ENCODE peak calls at places on chromosomes 2 and 18, in six cellular contexts. One of them, this sample, is unnamed.

GRCh38 chr2:122072666-122073065 is 317.2 kb downstream of the TSN start:
- DNase-seq in GM12865: no peak
- DNase-seq in non-pigmented ciliary epithelial cell: peak
- DNase-seq in AG20443: peak
- DNase-seq in activated T-cell treated with anti-CD3 and anti-CD28 coated beads for 48 hours: no peak
- DNase-seq in BJ: no peak
- DNase-seq in this sample: no peak

GRCh38 chr2:127410871-127411396 is 7.3 kb upstream of the PROC start:
- DNase-seq in GM12865: peak
- DNase-seq in non-pigmented ciliary epithelial cell: no peak
- DNase-seq in AG20443: peak
- DNase-seq in activated T-cell treated with anti-CD3 and anti-CD28 coated beads for 48 hours: no peak
- DNase-seq in BJ: peak
- DNase-seq in this sample: peak

GRCh38 chr18:13217971-13218375 is 587 bp upstream of the LDLRAD4 start:
- DNase-seq in GM12865: no peak
- DNase-seq in non-pigmented ciliary epithelial cell: no peak
- DNase-seq in AG20443: no peak
- DNase-seq in activated T-cell treated with anti-CD3 and anti-CD28 coated beads for 48 hours: peak
- DNase-seq in BJ: no peak
- DNase-seq in this sample: no peak

GRCh38 chr2:231396058-231396821 is 730 bp downstream of the B3GNT7 start:
- DNase-seq in GM12865: no peak
- DNase-seq in non-pigmented ciliary epithelial cell: no peak
- DNase-seq in AG20443: peak
- DNase-seq in activated T-cell treated with anti-CD3 and anti-CD28 coated beads for 48 hours: no peak
- DNase-seq in BJ: no peak
- DNase-seq in this sample: no peak

GRCh38 chr2:113032737-113033136 is 19.9 kb downstream of the IL36B start:
- DNase-seq in GM12865: no peak
- DNase-seq in non-pigmented ciliary epithelial cell: no peak
- DNase-seq in AG20443: no peak
- DNase-seq in activated T-cell treated with anti-CD3 and anti-CD28 coated beads for 48 hours: no peak
- DNase-seq in BJ: no peak
- DNase-seq in this sample: no peak

GRCh38 chr18:13241083-13241892 is 22.7 kb downstream of the LDLRAD4 start:
- DNase-seq in GM12865: no peak
- DNase-seq in non-pigmented ciliary epithelial cell: no peak
- DNase-seq in AG20443: no peak
- DNase-seq in activated T-cell treated with anti-CD3 and anti-CD28 coated beads for 48 hours: no peak
- DNase-seq in BJ: no peak
- DNase-seq in this sample: no peak

GRCh38 chr18:58196881-58197872 is 153.2 kb downstream of the NEDD4L start:
- DNase-seq in GM12865: no peak
- DNase-seq in non-pigmented ciliary epithelial cell: no peak
- DNase-seq in AG20443: no peak
- DNase-seq in activated T-cell treated with anti-CD3 and anti-CD28 coated beads for 48 hours: no peak
- DNase-seq in BJ: no peak
- DNase-seq in this sample: no peak

GRCh38 chr2:162265666-162266467 is 22.6 kb upstream of the FAP start:
- DNase-seq in GM12865: no peak
- DNase-seq in non-pigmented ciliary epithelial cell: no peak
- DNase-seq in AG20443: no peak
- DNase-seq in activated T-cell treated with anti-CD3 and anti-CD28 coated beads for 48 hours: no peak
- DNase-seq in BJ: no peak
- DNase-seq in this sample: no peak

GRCh38 chr2:143936758-143937562 is 583.0 kb downstream of the ZEB2 start:
- DNase-seq in GM12865: peak
- DNase-seq in non-pigmented ciliary epithelial cell: no peak
- DNase-seq in AG20443: peak
- DNase-seq in activated T-cell treated with anti-CD3 and anti-CD28 coated beads for 48 hours: peak
- DNase-seq in BJ: no peak
- DNase-seq in this sample: no peak

GRCh38 chr2:45000921-45001628 is 8.2 kb downstream of the SIX2 start:
- DNase-seq in GM12865: no peak
- DNase-seq in non-pigmented ciliary epithelial cell: no peak
- DNase-seq in AG20443: peak
- DNase-seq in activated T-cell treated with anti-CD3 and anti-CD28 coated beads for 48 hours: no peak
- DNase-seq in BJ: no peak
- DNase-seq in this sample: no peak

GRCh38 chr2:85846411-85846810 is 42.4 kb downstream of the ST3GAL5 start:
- DNase-seq in GM12865: no peak
- DNase-seq in non-pigmented ciliary epithelial cell: peak
- DNase-seq in AG20443: peak
- DNase-seq in activated T-cell treated with anti-CD3 and anti-CD28 coated beads for 48 hours: no peak
- DNase-seq in BJ: peak
- DNase-seq in this sample: no peak

GRCh38 chr18:5756823-5757222 is 138.5 kb downstream of the TMEM200C start:
- DNase-seq in GM12865: no peak
- DNase-seq in non-pigmented ciliary epithelial cell: no peak
- DNase-seq in AG20443: no peak
- DNase-seq in activated T-cell treated with anti-CD3 and anti-CD28 coated beads for 48 hours: no peak
- DNase-seq in BJ: no peak
- DNase-seq in this sample: no peak

GRCh38 chr2:104923665-104924064 is 69.8 kb downstream of the POU3F3 start:
- DNase-seq in GM12865: no peak
- DNase-seq in non-pigmented ciliary epithelial cell: no peak
- DNase-seq in AG20443: no peak
- DNase-seq in activated T-cell treated with anti-CD3 and anti-CD28 coated beads for 48 hours: no peak
- DNase-seq in BJ: no peak
- DNase-seq in this sample: no peak

GRCh38 chr2:190718652-190719526 is 70.0 kb downstream of the NAB1 start:
- DNase-seq in GM12865: peak
- DNase-seq in non-pigmented ciliary epithelial cell: no peak
- DNase-seq in AG20443: peak
- DNase-seq in activated T-cell treated with anti-CD3 and anti-CD28 coated beads for 48 hours: peak
- DNase-seq in BJ: peak
- DNase-seq in this sample: peak

GRCh38 chr2:172986040-172986439 is 89.6 kb upstream of the MAP3K20 start:
- DNase-seq in GM12865: peak
- DNase-seq in non-pigmented ciliary epithelial cell: no peak
- DNase-seq in AG20443: no peak
- DNase-seq in activated T-cell treated with anti-CD3 and anti-CD28 coated beads for 48 hours: no peak
- DNase-seq in BJ: no peak
- DNase-seq in this sample: no peak

GRCh38 chr2:53600835-53601234 is 166.8 kb upstream of the CHAC2 start:
- DNase-seq in GM12865: no peak
- DNase-seq in non-pigmented ciliary epithelial cell: peak
- DNase-seq in AG20443: peak
- DNase-seq in activated T-cell treated with anti-CD3 and anti-CD28 coated beads for 48 hours: no peak
- DNase-seq in BJ: no peak
- DNase-seq in this sample: no peak

GRCh38 chr2:27263287-27264252 is 723 bp upstream of the SLC30A3 start:
- DNase-seq in GM12865: no peak
- DNase-seq in non-pigmented ciliary epithelial cell: no peak
- DNase-seq in AG20443: no peak
- DNase-seq in activated T-cell treated with anti-CD3 and anti-CD28 coated beads for 48 hours: no peak
- DNase-seq in BJ: no peak
- DNase-seq in this sample: no peak

GRCh38 chr2:229591611-229592010 is 122.7 kb downstream of the DNER start:
- DNase-seq in GM12865: no peak
- DNase-seq in non-pigmented ciliary epithelial cell: no peak
- DNase-seq in AG20443: no peak
- DNase-seq in activated T-cell treated with anti-CD3 and anti-CD28 coated beads for 48 hours: no peak
- DNase-seq in BJ: no peak
- DNase-seq in this sample: no peak

GRCh38 chr2:198144621-198145020 is 340.2 kb downstream of the PLCL1 start:
- DNase-seq in GM12865: no peak
- DNase-seq in non-pigmented ciliary epithelial cell: no peak
- DNase-seq in AG20443: no peak
- DNase-seq in activated T-cell treated with anti-CD3 and anti-CD28 coated beads for 48 hours: no peak
- DNase-seq in BJ: no peak
- DNase-seq in this sample: no peak

GRCh38 chr2:31694444-31694843 is 113.7 kb upstream of the SRD5A2 start:
- DNase-seq in GM12865: no peak
- DNase-seq in non-pigmented ciliary epithelial cell: no peak
- DNase-seq in AG20443: no peak
- DNase-seq in activated T-cell treated with anti-CD3 and anti-CD28 coated beads for 48 hours: no peak
- DNase-seq in BJ: no peak
- DNase-seq in this sample: no peak

GRCh38 chr2:144356402-144356801 is 163.5 kb downstream of the ZEB2 start:
- DNase-seq in GM12865: no peak
- DNase-seq in non-pigmented ciliary epithelial cell: no peak
- DNase-seq in AG20443: no peak
- DNase-seq in activated T-cell treated with anti-CD3 and anti-CD28 coated beads for 48 hours: no peak
- DNase-seq in BJ: no peak
- DNase-seq in this sample: no peak

GRCh38 chr2:241540391-241540765 is 18.2 kb upstream of the BOK start:
- DNase-seq in GM12865: no peak
- DNase-seq in non-pigmented ciliary epithelial cell: no peak
- DNase-seq in AG20443: peak
- DNase-seq in activated T-cell treated with anti-CD3 and anti-CD28 coated beads for 48 hours: no peak
- DNase-seq in BJ: no peak
- DNase-seq in this sample: no peak